ENCODE peak calls at places on chromosomes 11 and 22, in seven cellular contexts. D, B, G, H, K, E and P are unnamed samples.

GRCh38 chr11:93487032-93487483 is 56.1 kb downstream of the SMCO4 start:
- DNase-seq in B (no peak), K (no peak), D (peak), G (no peak), H (no peak), E (no peak), P (no peak)

GRCh38 chr11:16793009-16793408 is 54.6 kb downstream of the C11orf58 start:
- DNase-seq in B (no peak), D (no peak), H (no peak), G (no peak), E (no peak), K (no peak), P (no peak)

GRCh38 chr11:27451528-27451927 is 21.1 kb downstream of the LGR4 start:
- DNase-seq in K (no peak), H (no peak), E (no peak), B (no peak), D (no peak), G (no peak), P (no peak)

GRCh38 chr11:129724866-129725265 is 90.8 kb upstream of the TMEM45B start:
- DNase-seq in B (no peak), H (peak), G (no peak), D (no peak), E (no peak), K (peak), P (no peak)

GRCh38 chr11:13308704-13309103 is 31.1 kb downstream of the BMAL1 start:
- DNase-seq in H (no peak), D (no peak), E (no peak), K (no peak), B (no peak), G (no peak), P (no peak)

GRCh38 chr11:69259072-69259471 is 34.9 kb upstream of the MYEOV start:
- DNase-seq in G (no peak), K (no peak), D (no peak), B (no peak), H (peak), E (no peak), P (no peak)

GRCh38 chr11:10856689-10857603 is 907 bp downstream of the ZBED5 start:
- DNase-seq in G (no peak), B (no peak), K (peak), E (no peak), D (peak), H (peak), P (peak)

GRCh38 chr11:93817426-93818348 is 32.7 kb downstream of the VSTM5 start:
- DNase-seq in G (no peak), D (no peak), B (no peak), K (peak), E (no peak), H (no peak), P (no peak)

GRCh38 chr11:65538915-65539374 is 14.1 kb downstream of the SCYL1 start:
- DNase-seq in E (no peak), G (no peak), K (no peak), H (no peak), D (no peak), B (no peak), P (no peak)

GRCh38 chr11:19772480-19772879 is 59.8 kb downstream of the NAV2 start:
- DNase-seq in D (no peak), B (no peak), H (no peak), K (no peak), G (no peak), E (no peak), P (no peak)

GRCh38 chr11:20156280-20156875 is 3.9 kb downstream of the DBX1 start:
- DNase-seq in E (peak), K (no peak), G (no peak), H (no peak), B (no peak), D (no peak), P (no peak)

GRCh38 chr11:93908689-93909088 is 58.3 kb upstream of the VSTM5 start:
- DNase-seq in G (no peak), E (no peak), H (peak), B (peak), D (no peak), K (peak), P (no peak)

GRCh38 chr11:67118059-67118766 is 850 bp upstream of the KDM2A start:
- DNase-seq in G (peak), K (no peak), E (peak), B (no peak), D (peak), H (no peak), P (peak)

GRCh38 chr11:67118801-67119576 is at the start of gene KDM2A:
- DNase-seq in H (peak), D (peak), E (peak), K (peak), G (peak), B (peak), P (peak)

GRCh38 chr11:67119577-67120391 is 721 bp downstream of the KDM2A start:
- DNase-seq in H (no peak), G (peak), E (peak), K (peak), D (peak), B (no peak), P (no peak)

GRCh38 chr11:67117667-67118058 is 1.4 kb upstream of the KDM2A start:
- DNase-seq in B (no peak), K (no peak), H (no peak), G (peak), E (peak), D (peak), P (no peak)

DNA sequence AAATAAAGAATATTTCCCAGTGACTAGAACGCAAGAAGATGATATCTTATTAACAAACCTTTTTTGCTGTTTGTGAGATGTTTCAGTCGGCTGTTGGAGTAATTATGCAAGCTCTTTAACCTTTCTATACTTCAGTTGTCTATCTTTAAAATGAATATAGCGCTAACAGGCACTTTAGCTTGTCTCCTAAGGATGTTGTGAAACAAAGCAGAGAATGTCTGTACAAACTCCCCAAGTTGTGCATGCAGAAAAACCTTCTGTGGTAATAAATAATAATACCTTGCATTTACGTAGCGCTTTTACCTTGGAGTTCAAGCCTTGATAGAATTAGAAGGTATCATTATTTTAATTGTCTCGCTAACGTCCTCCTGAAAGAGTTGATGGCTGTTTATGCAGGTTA is 1.9 kb upstream of the KDM2A start:
- DNase-seq in K (no peak), H (no peak), E (no peak), B (no peak), G (no peak), D (no peak), P (no peak)
- H3K4me3 ChIP-seq in K (no peak), H (no peak), E (peak), B (no peak), G (peak), D (no peak), P (peak)

GRCh38 chr22:41697126-41697775 is 2.1 kb upstream of the MEI1 start:
- DNase-seq in G (peak), K (peak), E (peak), D (peak), B (peak), H (peak), P (peak)

GRCh38 chr22:41699264-41700104 is at the start of gene MEI1:
- DNase-seq in D (peak), H (peak), E (peak), B (peak), K (peak), G (peak), P (peak)

GRCh38 chr22:41700105-41700358 is 729 bp downstream of the MEI1 start:
- DNase-seq in D (no peak), G (no peak), B (no peak), E (no peak), K (no peak), H (no peak), P (no peak)

GRCh38 chr22:41702763-41703162 is 3.5 kb downstream of the MEI1 start:
- DNase-seq in H (no peak), G (no peak), B (no peak), D (no peak), E (no peak), K (no peak), P (no peak)
- H3K4me3 ChIP-seq in H (no peak), G (no peak), B (no peak), D (no peak), E (no peak), K (no peak), P (no peak)

DNA sequence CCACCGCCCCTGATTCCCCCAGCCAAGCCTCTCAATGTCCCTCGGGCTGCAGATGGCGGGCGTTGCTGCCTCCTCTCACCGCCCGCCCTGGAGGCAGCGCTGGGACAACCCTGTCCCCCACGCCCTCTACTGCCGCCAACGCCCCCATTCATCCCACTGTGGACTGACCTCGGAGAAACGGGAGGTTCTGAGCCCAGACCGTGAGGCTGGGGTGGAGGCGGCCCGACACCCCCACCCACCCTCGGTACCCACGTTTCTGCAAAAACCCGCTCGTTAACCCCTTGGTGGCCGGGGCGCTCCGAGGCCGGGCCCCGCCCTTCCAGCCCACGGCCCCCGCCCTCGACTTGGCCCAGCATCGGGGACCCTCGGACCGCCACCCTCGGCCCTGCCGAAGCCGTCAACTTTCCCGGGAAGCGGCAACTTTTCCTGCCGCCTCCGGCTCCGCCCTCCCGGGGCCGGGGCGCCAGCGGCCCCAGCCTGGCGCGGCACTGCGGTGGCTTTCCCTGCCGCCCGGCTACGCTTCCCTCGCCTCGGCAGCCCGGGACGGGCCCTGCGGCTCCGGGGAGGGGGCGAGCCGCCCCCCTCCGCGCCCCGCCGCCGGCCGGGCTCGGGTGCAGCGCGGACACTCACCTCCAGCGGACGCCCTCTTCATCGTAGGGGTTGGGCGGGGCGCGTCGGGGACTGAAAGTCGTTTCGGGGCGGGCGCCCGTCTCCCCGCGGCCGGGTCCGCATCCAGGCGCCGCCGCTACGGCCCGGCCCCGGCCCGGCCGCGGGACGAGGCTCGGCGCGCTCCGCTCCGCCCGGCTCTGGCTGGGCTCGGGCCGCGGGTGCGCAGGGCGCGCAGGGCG is 453 bp downstream of the RTN4R start:
- DNase-seq in B (no peak), K (no peak), H (no peak), E (no peak), G (no peak), D (no peak), P (no peak)
- H3K4me3 ChIP-seq in B (peak), K (peak), H (peak), E (no peak), G (peak), D (peak), P (peak)

GRCh38 chr22:29267462-29267857 is 321 bp downstream of the RHBDD3 start:
- DNase-seq in B (no peak), D (no peak), K (no peak), H (no peak), E (no peak), G (no peak), P (no peak)

GRCh38 chr22:29266564-29267461 is 968 bp downstream of the RHBDD3 start:
- DNase-seq in B (no peak), D (no peak), E (no peak), K (peak), G (no peak), H (no peak), P (no peak)

GRCh38 chr22:29267858-29268510 is at the start of the genes EWSR1 and RHBDD3:
- DNase-seq in G (peak), K (peak), H (peak), D (peak), B (peak), E (peak), P (peak)

GRCh38 chr22:29265306-29265705 is 2.5 kb downstream of the RHBDD3 start:
- DNase-seq in K (no peak), H (no peak), D (no peak), G (no peak), B (no peak), E (no peak), P (peak)

GRCh38 chr22:29265929-29266328 is 1.9 kb downstream of the RHBDD3 start:
- DNase-seq in H (no peak), K (no peak), B (no peak), D (no peak), E (no peak), G (peak), P (no peak)
- H3K4me3 ChIP-seq in H (no peak), K (no peak), B (peak), D (no peak), E (no peak), G (no peak), P (no peak)

DNA sequence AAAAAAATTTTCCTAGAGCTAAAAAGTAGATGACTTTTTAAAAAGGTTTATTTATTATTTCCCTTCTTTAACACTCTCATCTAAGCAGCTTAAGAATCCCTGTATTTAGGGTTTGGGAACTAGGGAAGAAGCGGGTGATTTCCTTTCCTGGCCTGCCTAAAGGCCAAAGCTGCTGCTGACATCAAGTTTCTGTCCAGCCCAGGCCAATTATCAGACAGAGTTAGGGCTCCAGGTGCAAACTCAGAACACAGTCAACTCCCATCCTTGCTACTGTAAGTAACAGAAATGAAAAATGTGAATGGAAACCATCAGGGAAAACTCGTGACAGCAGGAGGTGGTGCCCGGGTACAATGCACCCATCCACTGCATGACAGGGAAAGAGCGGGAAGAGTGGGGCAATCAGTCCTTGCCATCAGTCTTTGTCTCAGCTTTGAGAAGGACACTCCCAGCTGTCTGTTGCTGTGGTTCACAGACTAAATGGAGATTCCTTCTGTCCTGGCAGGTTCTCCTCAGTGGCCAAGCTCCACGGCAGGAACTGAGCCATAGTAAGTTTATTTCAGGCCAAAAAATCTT is 109.0 kb downstream of the CCDC81 start:
- DNase-seq in H (no peak), D (no peak), E (no peak), B (no peak), G (no peak), K (no peak), P (no peak)
- H3K4me3 ChIP-seq in H (no peak), D (no peak), E (no peak), B (no peak), G (no peak), K (no peak), P (no peak)

DNA sequence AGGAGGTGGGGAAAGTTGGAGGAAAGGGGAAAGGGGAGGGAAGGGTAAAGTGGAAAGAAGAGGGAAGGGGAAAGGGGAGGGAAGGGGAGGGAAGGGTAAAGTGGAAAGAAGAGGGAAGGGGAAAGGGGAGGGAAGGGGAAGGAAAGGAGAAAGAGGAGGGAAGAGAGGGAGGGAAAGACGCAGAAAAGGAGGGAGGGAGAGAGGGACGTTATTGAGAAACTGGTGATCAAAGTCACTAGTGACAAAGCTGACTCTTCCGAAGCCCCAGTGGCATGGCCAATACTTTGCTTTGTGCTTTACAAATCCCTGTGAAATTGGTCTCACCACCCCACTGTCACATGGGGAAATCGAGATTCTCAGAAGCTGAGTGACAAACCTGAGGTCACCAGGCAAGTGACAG is 35.1 kb downstream of the CELSR1 start:
- DNase-seq in E (no peak), D (no peak), K (no peak), B (no peak), H (no peak), G (no peak), P (no peak)
- H3K4me3 ChIP-seq in E (no peak), D (no peak), K (no peak), B (no peak), H (no peak), G (no peak), P (no peak)

DNA sequence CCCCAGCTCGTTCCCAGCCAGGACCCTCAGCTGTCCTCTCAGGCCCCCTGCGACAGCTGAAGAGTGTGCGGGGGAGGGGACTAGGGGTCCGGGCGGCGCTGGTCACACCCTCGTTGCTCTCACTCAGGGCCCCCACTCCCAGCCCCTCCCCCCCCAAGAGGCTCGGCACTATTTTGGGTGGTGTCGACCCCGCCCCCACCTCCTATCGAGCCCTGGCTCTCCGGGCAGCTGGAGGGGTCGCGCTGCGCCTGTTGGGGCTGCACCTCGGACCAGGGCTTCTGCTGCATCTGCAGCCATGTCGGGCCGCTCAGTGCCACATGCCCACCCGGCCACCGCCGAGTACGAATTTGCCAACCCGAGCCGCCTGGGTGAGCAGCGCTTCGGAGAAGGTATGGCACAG is at the start of gene HSPB2:
- DNase-seq in G (peak), E (no peak), B (no peak), H (no peak), D (no peak), K (no peak), P (peak)
- H3K4me3 ChIP-seq in G (peak), E (no peak), B (no peak), H (peak), D (no peak), K (peak), P (peak)

GRCh38 chr22:42327462-42328129 is 57.1 kb upstream of the TCF20 start:
- DNase-seq in K (no peak), E (no peak), G (no peak), B (no peak), D (no peak), H (no peak), P (no peak)
- H3K4me3 ChIP-seq in K (no peak), E (no peak), G (no peak), B (no peak), D (no peak), H (no peak), P (no peak)